ENCODE peak calls at places on chromosome 14, in four cellular contexts. One of them, this sample, is unnamed.

GRCh38 chr14:45072121-45072520 is 11.8 kb upstream of the PRPF39 start:
- DNase-seq in COR-L47: no peak
- DNase-seq in germinal center: no peak
- DNase-seq in left ventricle myocardium inferior: no peak
- DNase-seq in this sample: no peak

GRCh38 chr14:33512201-33512600 is 438.7 kb downstream of the EGLN3 start:
- DNase-seq in COR-L47: no peak
- DNase-seq in germinal center: no peak
- DNase-seq in left ventricle myocardium inferior: no peak
- DNase-seq in this sample: no peak

GRCh38 chr14:90649096-90649495 is 167.1 kb downstream of the TTC7B start:
- DNase-seq in COR-L47: no peak
- DNase-seq in germinal center: no peak
- DNase-seq in left ventricle myocardium inferior: no peak
- DNase-seq in this sample: no peak

GRCh38 chr14:34920339-34920738 is 45.2 kb upstream of the BAZ1A start:
- DNase-seq in COR-L47: no peak
- DNase-seq in germinal center: no peak
- DNase-seq in left ventricle myocardium inferior: no peak
- DNase-seq in this sample: no peak

GRCh38 chr14:91416744-91417133 is 881 bp downstream of the CCDC88C start:
- DNase-seq in COR-L47: no peak
- DNase-seq in germinal center: peak; percentile 22
- DNase-seq in left ventricle myocardium inferior: no peak
- DNase-seq in this sample: no peak

GRCh38 chr14:24813819-24814259 is 179.8 kb upstream of the GZMB start:
- DNase-seq in COR-L47: no peak
- DNase-seq in germinal center: no peak
- DNase-seq in left ventricle myocardium inferior: no peak
- DNase-seq in this sample: no peak

GRCh38 chr14:72562300-72562699 is 331.6 kb downstream of the DPF3 start:
- DNase-seq in COR-L47: no peak
- DNase-seq in germinal center: no peak
- DNase-seq in left ventricle myocardium inferior: no peak
- DNase-seq in this sample: no peak

GRCh38 chr14:77139540-77140342 is 1.9 kb downstream of the ZDHHC22 start:
- DNase-seq in COR-L47: peak; percentile 30
- DNase-seq in germinal center: peak; percentile 78
- DNase-seq in left ventricle myocardium inferior: no peak
- DNase-seq in this sample: peak; percentile 65

GRCh38 chr14:104343294-104343625 is 204.9 kb downstream of the KIF26A start:
- DNase-seq in COR-L47: no peak
- DNase-seq in germinal center: no peak
- DNase-seq in left ventricle myocardium inferior: no peak
- DNase-seq in this sample: no peak

GRCh38 chr14:20799955-20800544 is 2.6 kb downstream of the RNASE1 start:
- DNase-seq in COR-L47: no peak
- DNase-seq in germinal center: no peak
- DNase-seq in left ventricle myocardium inferior: peak; percentile 42
- DNase-seq in this sample: no peak

GRCh38 chr14:75771614-75772013 is 110.6 kb downstream of the TTLL5 start:
- DNase-seq in COR-L47: no peak
- DNase-seq in germinal center: no peak
- DNase-seq in left ventricle myocardium inferior: no peak
- DNase-seq in this sample: no peak

GRCh38 chr14:57833304-57833703 is 32.6 kb downstream of the SLC35F4 start:
- DNase-seq in COR-L47: no peak
- DNase-seq in germinal center: no peak
- DNase-seq in left ventricle myocardium inferior: no peak
- DNase-seq in this sample: no peak

GRCh38 chr14:65255029-65255545 is 152.8 kb upstream of the MAX start:
- DNase-seq in COR-L47: no peak
- DNase-seq in germinal center: no peak
- DNase-seq in left ventricle myocardium inferior: no peak
- DNase-seq in this sample: no peak

GRCh38 chr14:52546318-52546670 is 6.0 kb downstream of the TXNDC16 start:
- DNase-seq in COR-L47: no peak
- DNase-seq in germinal center: no peak
- DNase-seq in left ventricle myocardium inferior: no peak
- DNase-seq in this sample: no peak

GRCh38 chr14:77808250-77808649 is 8.3 kb downstream of the ADCK1 start:
- DNase-seq in COR-L47: no peak
- DNase-seq in germinal center: no peak
- DNase-seq in left ventricle myocardium inferior: no peak
- DNase-seq in this sample: no peak

GRCh38 chr14:103043257-103043893 is 14.0 kb downstream of the CDC42BPB start:
- DNase-seq in COR-L47: no peak
- DNase-seq in germinal center: no peak
- DNase-seq in left ventricle myocardium inferior: no peak
- DNase-seq in this sample: no peak

GRCh38 chr14:91245029-91245428 is 525 bp upstream of the GPR68 start:
- DNase-seq in COR-L47: no peak
- DNase-seq in germinal center: no peak
- DNase-seq in left ventricle myocardium inferior: no peak
- DNase-seq in this sample: no peak

GRCh38 chr14:31763041-31763440 is 201.8 kb downstream of the NUBPL start:
- DNase-seq in COR-L47: no peak
- DNase-seq in germinal center: no peak
- DNase-seq in left ventricle myocardium inferior: no peak
- DNase-seq in this sample: no peak

GRCh38 chr14:75226755-75227544 is 50.5 kb upstream of the TMED10 start:
- DNase-seq in COR-L47: no peak
- DNase-seq in germinal center: no peak
- DNase-seq in left ventricle myocardium inferior: no peak
- DNase-seq in this sample: no peak

GRCh38 chr14:28763914-28764848 is 2.4 kb upstream of the FOXG1 start:
- DNase-seq in COR-L47: peak; percentile 67
- DNase-seq in germinal center: no peak
- DNase-seq in left ventricle myocardium inferior: no peak
- DNase-seq in this sample: peak; percentile 94

GRCh38 chr14:51517116-51517515 is 134.6 kb upstream of the FRMD6 start:
- DNase-seq in COR-L47: peak; percentile 40
- DNase-seq in germinal center: no peak
- DNase-seq in left ventricle myocardium inferior: no peak
- DNase-seq in this sample: no peak